ENCODE peak calls at places on chromosomes 3 and 15, in four cellular contexts. V is choroid plexus epithelial cell, A is progenitor cell of endocrine pancreas, Q is foreskin fibroblast. T is an unnamed sample.

GRCh38 chr3:111729087-111729846 is 129.8 kb upstream of the PHLDB2 start:
- DNase-seq in Q (peak), A (no peak), V (peak), T (no peak)

GRCh38 chr3:64120876-64121275 is 97.6 kb upstream of the PSMD6 start:
- DNase-seq in V (no peak), Q (no peak), A (no peak), T (no peak)

GRCh38 chr3:61030469-61031035 is 220.7 kb downstream of the FHIT start:
- DNase-seq in V (peak), A (no peak), Q (no peak), T (peak)

GRCh38 chr15:87207251-87207650 is 1049.3 kb downstream of the NTRK3 start:
- DNase-seq in V (no peak), Q (no peak), A (no peak), T (no peak)

GRCh38 chr3:111667621-111668239 is 72.6 kb upstream of the ZBED2 start:
- DNase-seq in V (peak), A (no peak), Q (no peak), T (no peak)

GRCh38 chr3:70360985-70361384 is 48.5 kb upstream of the MDFIC2 start:
- DNase-seq in Q (no peak), A (no peak), V (peak), T (peak)

GRCh38 chr15:90481023-90481422 is 48.7 kb upstream of the CRTC3 start:
- DNase-seq in A (no peak), V (peak), Q (no peak), T (no peak)

GRCh38 chr15:69509131-69509530 is 56.5 kb downstream of the RPLP1 start:
- DNase-seq in V (no peak), Q (no peak), A (no peak), T (no peak)

GRCh38 chr3:177852001-177852400 is 654.7 kb upstream of the TBL1XR1 start:
- DNase-seq in Q (no peak), A (no peak), V (peak), T (no peak)

GRCh38 chr3:53259427-53260259 is 3.8 kb upstream of the TKT start:
- DNase-seq in V (no peak), A (no peak), Q (no peak), T (no peak)
- TF ChIP-seq CTCF in V (no peak), A (no peak), Q (no peak), T (no peak)

GRCh38 chr3:135161425-135161824 is 366.4 kb downstream of the EPHB1 start:
- DNase-seq in V (no peak), Q (no peak), A (no peak), T (no peak)
- TF ChIP-seq CTCF in V (no peak), Q (no peak), A (no peak), T (no peak)

GRCh38 chr3:9957214-9957613 is 5.0 kb upstream of the PRRT3 start:
- DNase-seq in A (no peak), V (peak), Q (no peak), T (no peak)
- TF ChIP-seq CTCF in A (no peak), V (peak), Q (peak), T (no peak)

GRCh38 chr3:28951773-28952556 is 328.9 kb upstream of the RBMS3 start:
- DNase-seq in A (no peak), V (no peak), Q (no peak), T (no peak)
- TF ChIP-seq CTCF in A (no peak), V (no peak), Q (no peak), T (no peak)

DNA sequence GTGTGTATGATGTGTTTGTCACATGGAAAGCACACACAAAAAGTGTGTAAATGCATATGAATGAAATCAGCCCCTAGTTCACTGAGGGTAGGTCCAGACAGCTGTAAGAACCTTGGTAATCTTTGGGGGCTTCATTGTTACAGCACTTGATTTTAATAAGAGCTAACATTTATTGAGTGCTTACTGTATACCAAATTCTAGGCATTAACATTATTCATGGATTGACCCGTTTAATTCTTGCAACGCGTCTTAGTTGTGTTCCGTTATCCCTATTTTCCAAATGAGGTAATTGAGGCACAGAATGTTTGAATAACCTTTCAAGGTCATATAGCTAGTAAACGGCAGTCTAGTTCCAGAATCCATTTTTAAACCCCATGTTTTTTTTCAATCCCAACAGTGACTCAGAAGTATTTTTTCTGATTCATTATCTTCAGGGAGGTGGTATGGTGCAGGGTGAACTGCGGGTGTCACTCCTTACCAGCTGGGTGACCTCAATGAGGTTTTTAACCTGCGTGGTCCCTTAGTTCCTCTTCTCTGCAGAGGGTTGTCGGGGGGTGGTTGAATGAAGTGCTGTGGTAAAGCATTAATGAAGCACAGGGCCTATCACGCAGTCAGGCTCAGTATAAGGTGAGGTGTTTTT is 14.2 kb downstream of the RAB8B start:
- DNase-seq in V (peak), A (no peak), Q (no peak), T (no peak)
- TF ChIP-seq CTCF in V (no peak), A (no peak), Q (no peak), T (no peak)

GRCh38 chr15:40290540-40291087 is 7.8 kb upstream of the ANKRD63 start:
- DNase-seq in A (no peak), Q (no peak), V (no peak), T (no peak)

GRCh38 chr15:40292246-40292645 is 9.4 kb upstream of the ANKRD63 start:
- DNase-seq in A (no peak), V (no peak), Q (no peak), T (no peak)

GRCh38 chr15:40293006-40293405 is 10.1 kb upstream of the ANKRD63 start:
- DNase-seq in A (no peak), Q (no peak), V (no peak), T (no peak)

GRCh38 chr15:40289140-40289775 is 6.4 kb upstream of the ANKRD63 start:
- DNase-seq in Q (no peak), V (no peak), A (no peak), T (no peak)

GRCh38 chr15:40291088-40291574 is 8.3 kb upstream of the ANKRD63 start:
- DNase-seq in V (peak), A (peak), Q (peak), T (no peak)
- TF ChIP-seq CTCF in V (no peak), A (no peak), Q (no peak), T (no peak)

DNA sequence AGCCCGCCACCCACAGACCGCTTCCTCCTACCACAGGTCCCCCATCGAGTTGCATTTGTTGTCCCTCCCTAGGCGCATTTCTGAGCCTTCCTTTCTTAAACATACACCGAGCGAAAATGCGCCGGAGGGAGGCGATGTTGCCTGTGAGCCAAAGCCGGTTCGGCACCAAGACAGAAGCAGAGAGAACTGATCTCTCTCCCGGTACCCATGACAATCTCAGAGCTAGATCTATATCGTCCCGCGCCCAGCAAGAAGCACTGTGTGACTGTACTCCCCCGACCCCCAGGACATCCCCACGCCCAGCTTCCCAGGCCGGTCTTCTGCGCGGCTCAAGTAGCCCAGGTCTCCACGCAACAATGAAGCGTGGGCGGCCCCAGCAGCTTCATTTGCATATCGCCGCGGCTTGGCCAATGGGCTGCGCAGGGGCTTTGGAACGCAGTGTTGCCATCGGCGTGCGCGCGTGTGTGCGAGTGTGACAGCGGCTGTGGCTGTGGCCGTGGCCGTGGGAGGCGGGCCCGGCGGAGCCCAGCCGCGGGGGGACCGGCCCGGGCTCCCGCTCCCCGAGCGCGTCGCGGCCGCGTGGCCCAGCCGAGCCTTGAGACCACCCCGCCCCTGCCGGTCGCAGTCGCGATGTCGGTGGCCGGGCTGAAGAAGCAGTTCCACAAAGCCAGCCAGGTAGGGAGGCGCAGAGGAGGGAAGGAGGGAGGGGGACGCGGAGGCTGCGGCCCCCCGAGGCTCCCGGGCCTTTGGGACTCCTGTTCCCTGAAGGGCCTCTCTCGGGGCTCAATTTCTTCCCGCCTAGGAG is at the start of gene SH3GL3:
- DNase-seq in Q (peak), V (peak), A (peak), T (no peak)
- TF ChIP-seq CTCF in Q (peak), V (peak), A (peak), T (peak)

GRCh38 chr3:194623449-194624290 is 9.5 kb downstream of the TMEM44 start:
- DNase-seq in A (no peak), Q (no peak), V (no peak), T (no peak)
- TF ChIP-seq CTCF in A (no peak), Q (no peak), V (no peak), T (no peak)

DNA sequence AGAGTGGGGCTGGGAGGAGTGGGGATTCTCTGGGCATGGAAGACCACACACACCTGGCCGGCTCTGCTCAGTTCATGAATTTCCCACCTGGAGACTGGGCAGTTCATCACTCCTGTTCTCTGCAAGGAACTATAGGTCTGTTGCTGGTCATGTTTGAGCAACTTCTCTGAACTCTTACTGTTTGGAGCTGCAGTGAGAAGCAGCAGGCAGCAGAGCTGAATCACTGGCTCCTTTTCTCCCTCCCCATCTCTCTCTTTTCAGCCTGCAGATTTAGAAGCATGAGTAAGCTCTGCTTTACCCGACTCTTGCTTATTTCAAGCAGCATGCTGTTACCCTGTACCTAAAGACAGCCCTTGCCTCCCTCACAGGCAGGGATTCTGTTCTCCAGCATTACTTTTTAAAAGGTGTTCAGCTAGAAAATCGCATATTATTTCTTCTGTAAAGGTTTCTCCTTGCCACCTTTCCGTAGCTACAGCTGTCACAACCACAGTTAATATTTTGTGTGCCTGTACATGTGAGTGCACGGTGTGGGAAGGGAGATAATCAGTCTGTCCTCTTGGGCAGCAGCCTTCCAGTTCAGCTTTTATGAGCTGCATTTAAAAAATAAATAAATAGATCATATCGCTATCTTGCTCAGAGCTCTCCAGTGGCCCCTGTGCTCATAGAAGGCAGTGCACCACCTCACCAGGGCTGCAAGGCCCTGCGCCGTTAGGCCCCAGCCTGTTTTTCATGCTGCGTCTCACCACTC is 131.6 kb downstream of the CHCHD6 start:
- DNase-seq in V (peak), A (no peak), Q (peak), T (no peak)
- TF ChIP-seq CTCF in V (peak), A (no peak), Q (peak), T (peak)